ENCODE peak calls at places on chromosomes 4 and X, in four cellular contexts. E, B, M and V are unnamed samples.

GRCh38 chr4:10461091-10461849 is 4.0 kb upstream of the ZNF518B start:
- DNase-seq in B (peak), E (peak), M (peak), V (peak)

GRCh38 chrX:134362560-134363089 is 97.3 kb upstream of the HPRT1 start:
- DNase-seq in B (no peak), M (no peak), E (no peak), V (no peak)

GRCh38 chrX:13669246-13669689 is 16.3 kb downstream of the TCEANC start:
- DNase-seq in M (no peak), E (peak), B (peak), V (no peak)

GRCh38 chr4:772118-772517 is 53.8 kb downstream of the CPLX1 start:
- DNase-seq in M (no peak), B (no peak), E (no peak), V (no peak)

GRCh38 chr4:140243345-140243753 is 89.4 kb upstream of the MAML3 start:
- DNase-seq in B (no peak), M (no peak), E (peak), V (no peak)

GRCh38 chr4:8703857-8704495 is 111.4 kb downstream of the CPZ start:
- DNase-seq in E (no peak), B (no peak), M (no peak), V (no peak)

GRCh38 chr4:55117511-55117910 is 7.9 kb downstream of the KDR start:
- DNase-seq in M (no peak), B (no peak), E (no peak), V (no peak)

GRCh38 chr4:80183196-80184052 is 13.9 kb upstream of the PRDM8 start:
- DNase-seq in E (peak), M (no peak), B (no peak), V (no peak)

GRCh38 chrX:87528487-87528886 is 10.9 kb downstream of the KLHL4 start:
- DNase-seq in E (no peak), B (no peak), M (no peak), V (no peak)

GRCh38 chr4:118032691-118033090 is 1.6 kb upstream of the NDST3 start:
- DNase-seq in M (no peak), B (no peak), E (no peak), V (no peak)